ENCODE peak calls at places on chromosomes 5 and 9, in eight cellular contexts. E is NCI-H774; V is type B pancreatic cell; O is activated CD8-positive, alpha-beta memory T cell treated with anti-CD3 and anti-CD28 coated beads for 48 hours; N is GM13977; K is SW480; Y is chondrocyte; R is H9. Q is an unnamed sample.

GRCh38 chr9:127166651-127167524 is 44.5 kb upstream of the ANGPTL2 start:
- DNase-seq in N (peak; percentile 65), V (no peak), R (peak; percentile 25), Y (no peak), E (no peak), O (no peak), K (peak; percentile 78), Q (peak; percentile 68)

GRCh38 chr5:160272041-160272663 is 40.2 kb downstream of the CCNJL start:
- DNase-seq in K (no peak), N (no peak), E (no peak), V (no peak), Y (no peak), R (no peak), O (no peak), Q (no peak)

GRCh38 chr9:127721391-127721821 is 5.5 kb downstream of the TTC16 start:
- DNase-seq in K (peak; percentile 90), R (no peak), V (no peak), Y (no peak), N (no peak), O (no peak), E (no peak), Q (no peak)

GRCh38 chr5:54517512-54518145 is at the start of gene SNX18:
- DNase-seq in R (peak; percentile 88), N (peak; percentile 97), E (peak; percentile 92), Y (peak; percentile 96), V (peak; percentile 95), O (peak; percentile 67), K (peak; percentile 87), Q (peak; percentile 96)

GRCh38 chr5:6758201-6758600 is 45.0 kb downstream of the TENT4A start:
- DNase-seq in E (no peak), Y (no peak), V (no peak), R (no peak), K (no peak), N (no peak), O (no peak), Q (no peak)

GRCh38 chr5:74685979-74686631 is 1.1 kb downstream of the HEXB start:
- DNase-seq in E (no peak), Y (no peak), N (peak; percentile 53), R (no peak), O (no peak), V (no peak), K (peak; percentile 8), Q (no peak)

GRCh38 chr5:132222649-132223038 is 5.0 kb downstream of the P4HA2 start:
- DNase-seq in V (no peak), R (no peak), O (no peak), K (no peak), Y (no peak), N (peak; percentile 39), E (no peak), Q (no peak)

GRCh38 chr5:60102961-60103683 is 209.6 kb upstream of the PDE4D start:
- DNase-seq in R (no peak), E (no peak), O (no peak), V (no peak), K (no peak), Y (no peak), N (no peak), Q (no peak)

GRCh38 chr5:76818844-76819831 is at the start of gene F2RL1:
- DNase-seq in V (peak; percentile 83), R (peak; percentile 98), O (peak; percentile 17), E (peak; percentile 81), N (no peak), Y (no peak), K (peak; percentile 93), Q (peak; percentile 60)

GRCh38 chr5:137072376-137073174 is 426.6 kb downstream of the SPOCK1 start:
- DNase-seq in V (no peak), K (no peak), E (no peak), N (no peak), O (no peak), R (no peak), Y (no peak), Q (no peak)

GRCh38 chr5:4348919-4349318 is 753.3 kb downstream of the IRX1 start:
- DNase-seq in Y (no peak), N (no peak), R (no peak), O (no peak), V (no peak), E (no peak), K (no peak), Q (no peak)

GRCh38 chr5:156366536-156366935 is 39.6 kb downstream of the SGCD start:
- DNase-seq in N (no peak), R (no peak), V (no peak), Y (no peak), E (no peak), K (no peak), O (no peak), Q (no peak)

GRCh38 chr5:26034813-26035212 is 1003.6 kb downstream of the CDH9 start:
- DNase-seq in E (no peak), K (no peak), O (no peak), R (no peak), N (no peak), V (no peak), Y (no peak), Q (no peak)